ENCODE peak calls at places on chromosomes 5 and 9, in five cellular contexts. O, N, D, E and U are unnamed samples.
A peak's percentile ranks its signal among the peaks of the same experiment; 100 is the strongest.

GRCh38 chr9:123174887-123175518 is 93.4 kb downstream of the STRBP start:
- DNase-seq in O (no peak), N (no peak), D (no peak), E (no peak), U (no peak)

GRCh38 chr5:16540421-16540820 is 74.8 kb upstream of the ZNF622 start:
- DNase-seq in O (no peak), N (no peak), D (no peak), E (no peak), U (no peak)

GRCh38 chr9:125617087-125617486 is 89.9 kb downstream of the MAPKAP1 start:
- DNase-seq in O (no peak), N (no peak), D (no peak), E (no peak), U (no peak)

GRCh38 chr5:22521521-22521920 is 331.6 kb downstream of the CDH12 start:
- DNase-seq in O (no peak), N (no peak), D (no peak), E (no peak), U (no peak)

GRCh38 chr9:105887679-105888078 is 193.3 kb downstream of the TMEM38B start:
- DNase-seq in O (no peak), N (no peak), D (no peak), E (no peak), U (no peak)

GRCh38 chr5:39106332-39106731 is 32.1 kb upstream of the RICTOR start:
- DNase-seq in O (no peak), N (no peak), D (no peak), E (no peak), U (no peak)

GRCh38 chr5:8436919-8437318 is 568.0 kb downstream of the MTRR start:
- DNase-seq in O (no peak), N (no peak), D (no peak), E (no peak), U (no peak)

GRCh38 chr9:99954108-99954507 is 47.7 kb downstream of the STX17 start:
- DNase-seq in O (no peak), N (no peak), D (no peak), E (no peak), U (no peak)

GRCh38 chr9:92292338-92293074 is 991 bp downstream of the IARS1 start:
- DNase-seq in O (no peak), N (no peak), D (no peak), E (no peak), U (peak; percentile 19)

GRCh38 chr5:73374520-73375235 is 73.9 kb downstream of the FOXD1 start:
- DNase-seq in O (no peak), N (no peak), D (no peak), E (no peak), U (no peak)

GRCh38 chr9:121707477-121708424 is 56.3 kb downstream of the DAB2IP start:
- DNase-seq in O (no peak), N (no peak), D (no peak), E (no peak), U (no peak)

GRCh38 chr9:34685591-34685990 is 5.5 kb downstream of the CCL19 start:
- DNase-seq in O (no peak), N (no peak), D (no peak), E (no peak), U (no peak)

GRCh38 chr5:145931718-145932117 is 4.7 kb upstream of the SH3RF2 start:
- DNase-seq in O (no peak), N (no peak), D (no peak), E (no peak), U (no peak)

GRCh38 chr9:99055384-99055783 is 49.5 kb upstream of the TGFBR1 start:
- DNase-seq in O (no peak), N (no peak), D (no peak), E (no peak), U (no peak)

GRCh38 chr5:135010502-135011354 is 23.3 kb downstream of the PITX1 start:
- DNase-seq in O (no peak), N (no peak), D (no peak), E (peak; percentile 10), U (peak; percentile 5)

GRCh38 chr5:138606378-138606777 is 31.2 kb upstream of the HSPA9 start:
- DNase-seq in O (no peak), N (no peak), D (no peak), E (no peak), U (no peak)

GRCh38 chr5:123125953-123126352 is 36.9 kb downstream of the PRDM6 start:
- DNase-seq in O (no peak), N (no peak), D (no peak), E (no peak), U (no peak)

GRCh38 chr5:98635631-98636030 is 137.8 kb upstream of the RGMB start:
- DNase-seq in O (no peak), N (no peak), D (no peak), E (no peak), U (peak; percentile 94)

GRCh38 chr9:13386324-13386723 is 106.8 kb upstream of the MPDZ start:
- DNase-seq in O (peak; percentile 66), N (no peak), D (no peak), E (no peak), U (no peak)

GRCh38 chr9:90727498-90727897 is 74.1 kb upstream of the SYK start:
- DNase-seq in O (no peak), N (no peak), D (no peak), E (no peak), U (no peak)

DNA sequence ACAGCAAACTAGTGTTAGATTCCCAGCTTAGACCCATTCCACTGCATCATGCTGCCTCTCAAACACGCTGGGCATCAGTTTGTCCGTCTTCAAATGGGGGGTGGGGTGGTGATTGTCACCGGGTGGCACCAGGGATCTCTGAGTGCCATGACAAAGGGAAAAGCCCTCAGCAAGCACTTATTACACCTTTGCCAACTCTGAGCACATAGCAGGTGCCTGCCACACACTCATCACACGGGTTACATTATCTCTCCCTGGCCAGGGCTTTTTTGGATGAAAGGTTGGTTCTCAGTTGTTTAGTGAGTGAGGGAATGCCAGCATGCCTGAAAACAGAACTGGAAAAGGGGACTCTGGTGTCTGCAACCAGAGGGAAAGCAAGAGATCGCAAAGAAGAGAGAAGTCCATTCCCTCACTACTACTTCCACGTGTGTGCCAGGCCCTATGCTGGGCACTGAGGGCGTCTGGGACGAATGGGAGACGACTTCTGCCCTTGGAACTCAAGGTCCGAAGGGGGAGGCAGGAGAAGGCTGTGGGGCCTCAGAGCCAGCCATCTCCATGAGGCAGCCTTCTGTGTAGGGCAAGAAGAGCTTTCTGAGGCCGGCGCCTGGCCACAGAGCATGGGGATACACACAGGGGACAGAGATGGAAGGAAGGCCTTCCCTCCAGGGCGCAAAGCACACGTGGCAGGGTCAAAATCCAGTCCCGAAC is 48.9 kb downstream of the PAX5 start:
- DNase-seq in O (no peak), N (no peak), D (no peak), E (peak; percentile 28), U (no peak)
- H3K4me1 ChIP-seq in O (no peaks in the 10 kb centered on the region), N (peaks cover 3% of the 10 kb centered on the region), D (no peaks in the 10 kb centered on the region), E (no peaks in the 10 kb centered on the region), U (no peaks in the 10 kb centered on the region)

DNA sequence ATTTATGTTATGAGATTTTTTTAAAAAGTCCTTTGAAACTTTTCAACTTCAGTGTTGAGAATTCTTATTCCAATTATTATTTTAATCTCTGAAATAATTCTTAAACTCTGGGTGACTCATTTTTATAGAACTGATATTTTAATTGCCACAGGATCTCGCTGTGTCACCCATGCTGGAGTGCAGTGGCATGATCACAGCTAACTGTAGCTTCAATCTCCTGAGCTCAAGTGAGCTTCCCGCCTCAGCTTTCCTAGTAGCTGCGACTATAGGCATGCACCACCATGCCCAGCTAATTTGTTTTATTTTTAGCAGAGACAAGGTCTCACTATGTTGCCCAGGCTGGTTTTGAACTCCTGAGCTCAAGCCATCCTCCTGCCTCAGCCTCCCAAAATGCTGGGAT is 41.0 kb downstream of the DIMT1 start:
- DNase-seq in O (no peak), N (no peak), D (no peak), E (no peak), U (no peak)
- H3K36me3 ChIP-seq in O (peaks cover 5% of the 10 kb centered on the region), N (no peaks in the 10 kb centered on the region), D (no peaks in the 10 kb centered on the region), E (peaks cover 69% of the 10 kb centered on the region), U (peaks cover 31% of the 10 kb centered on the region)

GRCh38 chr5:1109542-1110259 is 2.2 kb downstream of the SLC12A7 start:
- DNase-seq in O (no peak), N (no peak), D (no peak), E (no peak), U (no peak)
- H3K4me3 ChIP-seq in O (no peak overlapping the region), N (peak overlapping the region; percentile 85), D (peak overlapping the region; percentile 82), E (peak overlapping the region; percentile 92), U (no peak overlapping the region)

GRCh38 chr9:112751059-112751795 is 667 bp downstream of the SNX30 start:
- DNase-seq in O (peak; percentile 73), N (peak; percentile 62), D (peak; percentile 60), E (peak; percentile 83), U (peak; percentile 63)
- H3K4me1 ChIP-seq in O (peaks cover 1% of the 10 kb centered on the region), N (peaks cover 39% of the 10 kb centered on the region), D (peaks cover 45% of the 10 kb centered on the region), E (peaks cover 45% of the 10 kb centered on the region), U (peaks cover 32% of the 10 kb centered on the region)

GRCh38 chr9:21002040-21002439 is 29.4 kb downstream of the HACD4 start:
- DNase-seq in O (no peak), N (no peak), D (no peak), E (no peak), U (no peak)
- H3K36me3 ChIP-seq in O (no peaks in the 10 kb centered on the region), N (no peaks in the 10 kb centered on the region), D (peaks cover 2% of the 10 kb centered on the region), E (peaks cover 16% of the 10 kb centered on the region), U (no peaks in the 10 kb centered on the region)

DNA sequence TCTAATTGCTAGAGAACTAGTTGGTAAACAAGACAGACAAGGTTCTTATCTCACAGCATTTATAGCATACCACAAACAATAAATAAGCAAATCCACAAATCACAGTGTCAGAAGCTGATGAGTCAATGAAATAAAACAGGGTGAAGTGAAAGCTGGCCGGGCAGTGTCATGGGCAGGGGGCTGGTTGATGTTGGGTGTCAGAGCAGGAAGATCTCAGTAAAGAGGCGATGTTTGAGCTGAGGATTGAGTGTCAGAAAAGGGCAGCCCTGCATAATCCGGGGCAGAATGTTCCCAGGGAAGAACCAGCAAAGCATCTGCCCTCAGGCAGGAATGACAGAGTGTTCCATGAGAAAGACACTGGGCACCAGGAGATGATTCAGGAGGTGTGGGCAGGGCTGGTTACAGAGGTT is 183.4 kb downstream of the GOLPH3 start:
- DNase-seq in O (no peak), N (no peak), D (no peak), E (no peak), U (no peak)
- H3K4me3 ChIP-seq in O (no peak overlapping the region), N (no peak overlapping the region), D (no peak overlapping the region), E (no peak overlapping the region), U (no peak overlapping the region)